ENCODE peak calls at places on chromosomes 13 and 19, in six cellular contexts. F, N, G, A, I and K are unnamed samples.
A peak's percentile ranks its signal among the peaks of the same experiment; 100 is the strongest.

GRCh38 chr19:3178377-3178972 is at the start of gene S1PR4:
- DNase-seq in F (no peak), N (peak; percentile 3), G (no peak), A (peak; percentile 68), I (no peak), K (no peak)

GRCh38 chr13:99425485-99426341 is 75.6 kb upstream of the TM9SF2 start:
- DNase-seq in F (no peak), N (no peak), G (no peak), A (peak; percentile 51), I (no peak), K (no peak)

GRCh38 chr13:110853235-110853721 is 61.6 kb downstream of the ANKRD10 start:
- DNase-seq in F (no peak), N (peak; percentile 55), G (no peak), A (no peak), I (no peak), K (no peak)

GRCh38 chr19:8580710-8581281 is 3.6 kb upstream of the MYO1F start:
- DNase-seq in F (peak; percentile 58), N (peak; percentile 89), G (peak; percentile 68), A (peak; percentile 78), I (peak; percentile 78), K (peak; percentile 80)

GRCh38 chr19:13839938-13840750 is 36.8 kb upstream of the NANOS3 start:
- DNase-seq in F (no peak), N (peak; percentile 28), G (no peak), A (no peak), I (no peak), K (peak; percentile 68)

GRCh38 chr13:26310003-26310402 is 56.1 kb downstream of the CDK8 start:
- DNase-seq in F (no peak), N (no peak), G (no peak), A (no peak), I (no peak), K (no peak)

GRCh38 chr13:105121221-105121620 is 1414.2 kb downstream of the EFNB2 start:
- DNase-seq in F (no peak), N (no peak), G (no peak), A (no peak), I (no peak), K (no peak)

GRCh38 chr19:20182232-20182785 is 15.3 kb downstream of the ZNF486 start:
- DNase-seq in F (no peak), N (no peak), G (no peak), A (no peak), I (no peak), K (no peak)

GRCh38 chr13:78993792-78994191 is 334.8 kb upstream of the OBI1 start:
- DNase-seq in F (no peak), N (no peak), G (no peak), A (no peak), I (no peak), K (no peak)

GRCh38 chr13:21074601-21075302 is 13.4 kb upstream of the LATS2 start:
- DNase-seq in F (no peak), N (no peak), G (no peak), A (peak; percentile 10), I (no peak), K (peak; percentile 32)

GRCh38 chr19:38792250-38793111 is 3.5 kb downstream of the LGALS7B start:
- DNase-seq in F (no peak), N (no peak), G (no peak), A (peak; percentile 23), I (no peak), K (no peak)

GRCh38 chr19:28468701-28469459 is 744.1 kb downstream of the UQCRFS1 start:
- DNase-seq in F (no peak), N (peak; percentile 79), G (no peak), A (peak; percentile 9), I (no peak), K (no peak)

GRCh38 chr13:53276265-53276664 is 247.7 kb downstream of the OLFM4 start:
- DNase-seq in F (no peak), N (no peak), G (peak; percentile 66), A (no peak), I (no peak), K (no peak)

GRCh38 chr19:41218615-41219507 is at the start of gene AXL:
- DNase-seq in F (peak; percentile 75), N (peak; percentile 89), G (peak; percentile 51), A (no peak), I (peak; percentile 84), K (peak; percentile 81)

GRCh38 chr13:51541809-51542258 is 42.4 kb upstream of the WDFY2 start:
- DNase-seq in F (no peak), N (no peak), G (no peak), A (no peak), I (no peak), K (peak; percentile 30)

GRCh38 chr19:38455031-38455430 is 21.5 kb downstream of the RYR1 start:
- DNase-seq in F (no peak), N (peak; percentile 52), G (no peak), A (no peak), I (no peak), K (no peak)

GRCh38 chr13:44307844-44308243 is 65.8 kb upstream of the SERP2 start:
- DNase-seq in F (no peak), N (no peak), G (no peak), A (no peak), I (no peak), K (no peak)

GRCh38 chr13:36758345-36758744 is 60.7 kb upstream of the RFXAP start:
- DNase-seq in F (no peak), N (no peak), G (no peak), A (no peak), I (no peak), K (no peak)

GRCh38 chr13:58655086-58655485 is 1023.5 kb downstream of the PCDH17 start:
- DNase-seq in F (no peak), N (no peak), G (no peak), A (no peak), I (no peak), K (no peak)

GRCh38 chr13:73228546-73228945 is 169.7 kb downstream of the KLF5 start:
- DNase-seq in F (no peak), N (peak; percentile 23), G (no peak), A (peak; percentile 3), I (no peak), K (no peak)

GRCh38 chr13:50594276-50594970 is 249.1 kb downstream of the DLEU7 start:
- DNase-seq in F (no peak), N (no peak), G (no peak), A (no peak), I (no peak), K (no peak)

GRCh38 chr13:75376792-75377402 is 105.1 kb downstream of the TBC1D4 start:
- DNase-seq in F (no peak), N (no peak), G (no peak), A (no peak), I (no peak), K (no peak)

GRCh38 chr19:7534531-7534980 is 961 bp upstream of the PNPLA6 start:
- DNase-seq in F (peak; percentile 70), N (peak; percentile 85), G (peak; percentile 46), A (peak; percentile 11), I (peak; percentile 51), K (no peak)

GRCh38 chr13:36193151-36193855 is 21.1 kb downstream of the SOHLH2 start:
- DNase-seq in F (no peak), N (no peak), G (no peak), A (no peak), I (no peak), K (no peak)

GRCh38 chr19:47142779-47143178 is 12.1 kb downstream of the SAE1 start:
- DNase-seq in F (no peak), N (no peak), G (no peak), A (no peak), I (no peak), K (no peak)

GRCh38 chr13:24151864-24152263 is 8.7 kb upstream of the SPATA13 start:
- DNase-seq in F (no peak), N (no peak), G (no peak), A (no peak), I (no peak), K (no peak)

GRCh38 chr13:24150613-24151012 is 9.9 kb upstream of the SPATA13 start:
- DNase-seq in F (no peak), N (no peak), G (no peak), A (no peak), I (no peak), K (no peak)

GRCh38 chr13:24153979-24154378 is 6.5 kb upstream of the SPATA13 start:
- DNase-seq in F (no peak), N (no peak), G (no peak), A (no peak), I (no peak), K (no peak)

GRCh38 chr13:24153347-24153746 is 7.2 kb upstream of the SPATA13 start:
- DNase-seq in F (no peak), N (no peak), G (no peak), A (no peak), I (no peak), K (no peak)

GRCh38 chr13:24152292-24153214 is 8.0 kb upstream of the SPATA13 start:
- DNase-seq in F (no peak), N (no peak), G (no peak), A (no peak), I (no peak), K (no peak)
- H3K4me3 ChIP-seq in F (no peak overlapping the region), N (no peak overlapping the region), G (no peak overlapping the region), A (no peak overlapping the region), I (no peak overlapping the region), K (no peak overlapping the region)

DNA sequence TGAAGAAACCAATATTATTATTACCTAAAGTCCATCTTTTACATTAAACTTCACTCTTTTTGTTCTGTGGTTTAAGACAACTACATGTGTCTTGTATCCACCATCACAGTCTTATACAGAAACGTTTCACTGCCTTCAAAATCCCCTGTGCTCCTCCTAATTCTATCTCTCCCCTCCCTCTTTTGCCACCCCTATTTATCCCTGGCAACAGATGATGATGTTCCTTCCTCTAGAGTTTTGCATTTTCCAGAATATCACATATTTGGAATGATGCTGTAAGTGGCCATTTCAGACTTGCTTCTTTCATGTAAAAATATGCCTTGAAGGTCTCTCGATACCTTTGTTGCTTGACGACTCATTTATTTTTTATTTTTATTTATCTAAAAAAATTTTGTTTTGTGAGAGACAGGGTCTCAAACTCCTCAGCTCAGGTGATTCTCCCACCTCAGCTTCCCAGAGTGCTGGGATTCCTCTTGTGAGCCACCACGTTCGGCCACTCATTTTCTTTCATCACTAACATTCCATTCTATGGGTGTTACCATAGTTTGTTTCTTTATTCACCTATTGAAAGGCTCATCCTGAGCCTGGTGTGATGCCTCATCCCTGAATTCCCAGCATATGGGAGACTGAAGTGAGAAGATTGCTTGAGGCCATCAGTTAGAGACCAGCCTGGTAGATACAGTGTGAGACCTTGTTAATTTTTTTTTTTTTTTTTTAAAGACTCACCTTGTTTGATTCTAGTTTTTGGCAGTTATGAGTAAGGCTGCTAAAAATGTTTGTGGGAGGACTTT is 8.4 kb downstream of the ZNF763 start:
- DNase-seq in F (no peak), N (no peak), G (no peak), A (no peak), I (no peak), K (no peak)
- H3K4me3 ChIP-seq in F (no peak overlapping the region), N (no peak overlapping the region), G (no peak overlapping the region), A (no peak overlapping the region), I (no peak overlapping the region), K (no peak overlapping the region)

DNA sequence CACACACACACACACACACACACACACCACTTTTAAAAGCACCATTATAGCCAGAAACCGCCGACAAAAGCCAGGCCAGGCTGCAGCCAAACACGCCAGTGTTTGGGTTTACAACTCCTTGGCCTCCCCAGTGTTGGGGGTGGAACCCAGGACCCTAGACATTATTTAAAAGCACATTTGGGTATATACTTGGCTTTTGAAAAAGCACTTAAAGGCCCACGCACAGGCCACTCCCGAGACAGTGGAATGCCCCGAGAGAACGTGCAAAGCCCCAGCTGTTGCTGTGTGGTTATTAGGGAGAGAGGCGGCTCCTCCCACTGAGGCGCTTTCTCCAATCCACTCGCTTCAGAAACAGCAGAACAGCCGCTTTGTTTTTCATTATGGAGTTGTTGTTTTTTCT is 38.2 kb downstream of the GGACT start:
- DNase-seq in F (no peak), N (peak; percentile 49), G (no peak), A (no peak), I (no peak), K (peak; percentile 23)
- H3K4me3 ChIP-seq in F (no peak overlapping the region), N (no peak overlapping the region), G (no peak overlapping the region), A (no peak overlapping the region), I (no peak overlapping the region), K (no peak overlapping the region)

GRCh38 chr13:97977982-97978381 is 24.5 kb downstream of the IPO5 start:
- DNase-seq in F (no peak), N (no peak), G (no peak), A (no peak), I (no peak), K (no peak)
- H3K4me3 ChIP-seq in F (peak overlapping the region; percentile 91), N (peak overlapping the region; percentile 36), G (peak overlapping the region; percentile 90), A (no peak overlapping the region), I (no peak overlapping the region), K (no peak overlapping the region)